ENCODE peak calls at places on chromosomes 3 and 15, in five cellular contexts. One of them, this sample, is unnamed.

GRCh38 chr3:27278391-27279055 is 90.7 kb downstream of the NEK10 start:
- DNase-seq in G401: no peak
- DNase-seq in ELF-1: no peak
- DNase-seq in body of pancreas: no peak
- DNase-seq in RKO: no peak
- DNase-seq in this sample: no peak

GRCh38 chr3:133425898-133426297 is 26.0 kb downstream of the BFSP2 start:
- DNase-seq in G401: no peak
- DNase-seq in ELF-1: no peak
- DNase-seq in body of pancreas: no peak
- DNase-seq in RKO: no peak
- DNase-seq in this sample: no peak

GRCh38 chr15:86021281-86022264 is 58.1 kb upstream of the AGBL1 start:
- DNase-seq in G401: no peak
- DNase-seq in ELF-1: no peak
- DNase-seq in body of pancreas: peak; percentile 3
- DNase-seq in RKO: no peak
- DNase-seq in this sample: no peak

GRCh38 chr3:120764206-120764605 is 21.7 kb downstream of the GTF2E1 start:
- DNase-seq in G401: no peak
- DNase-seq in ELF-1: peak; percentile 57
- DNase-seq in body of pancreas: no peak
- DNase-seq in RKO: no peak
- DNase-seq in this sample: no peak

GRCh38 chr3:169662215-169663070 is 1.1 kb downstream of the MECOM start:
- DNase-seq in G401: peak; percentile 14
- DNase-seq in ELF-1: peak; percentile 93
- DNase-seq in body of pancreas: peak; percentile 88
- DNase-seq in RKO: peak; percentile 85
- DNase-seq in this sample: peak; percentile 36

GRCh38 chr3:96548073-96548472 is 266.3 kb upstream of the EPHA6 start:
- DNase-seq in G401: no peak
- DNase-seq in ELF-1: no peak
- DNase-seq in body of pancreas: no peak
- DNase-seq in RKO: no peak
- DNase-seq in this sample: no peak

GRCh38 chr3:155411500-155412223 is 118.2 kb upstream of the STRIT1 start:
- DNase-seq in G401: no peak
- DNase-seq in ELF-1: no peak
- DNase-seq in body of pancreas: no peak
- DNase-seq in RKO: peak; percentile 37
- DNase-seq in this sample: peak; percentile 26

GRCh38 chr3:56839784-56840724 is 38.3 kb upstream of the ARHGEF3 start:
- DNase-seq in G401: no peak
- DNase-seq in ELF-1: peak; percentile 60
- DNase-seq in body of pancreas: no peak
- DNase-seq in RKO: peak; percentile 71
- DNase-seq in this sample: no peak

GRCh38 chr3:27228805-27229204 is 140.4 kb downstream of the NEK10 start:
- DNase-seq in G401: no peak
- DNase-seq in ELF-1: peak; percentile 30
- DNase-seq in body of pancreas: no peak
- DNase-seq in RKO: no peak
- DNase-seq in this sample: peak; percentile 41

GRCh38 chr15:45583731-45584639 is 3.2 kb upstream of the BLOC1S6 start:
- DNase-seq in G401: no peak
- DNase-seq in ELF-1: peak; percentile 11
- DNase-seq in body of pancreas: peak; percentile 30
- DNase-seq in RKO: no peak
- DNase-seq in this sample: no peak

GRCh38 chr3:188553569-188553968 is 399.6 kb downstream of the LPP start:
- DNase-seq in G401: no peak
- DNase-seq in ELF-1: no peak
- DNase-seq in body of pancreas: no peak
- DNase-seq in RKO: no peak
- DNase-seq in this sample: no peak

GRCh38 chr15:46280753-46281521 is 646.1 kb downstream of the SQOR start:
- DNase-seq in G401: peak; percentile 50
- DNase-seq in ELF-1: no peak
- DNase-seq in body of pancreas: peak; percentile 53
- DNase-seq in RKO: peak; percentile 37
- DNase-seq in this sample: peak; percentile 41

GRCh38 chr15:60272623-60273022 is 125.2 kb downstream of the ANXA2 start:
- DNase-seq in G401: no peak
- DNase-seq in ELF-1: peak; percentile 11
- DNase-seq in body of pancreas: no peak
- DNase-seq in RKO: no peak
- DNase-seq in this sample: no peak

GRCh38 chr3:62481972-62482371 is 108.6 kb upstream of the FEZF2 start:
- DNase-seq in G401: no peak
- DNase-seq in ELF-1: no peak
- DNase-seq in body of pancreas: no peak
- DNase-seq in RKO: no peak
- DNase-seq in this sample: no peak

GRCh38 chr3:150408232-150409124 is at the start of gene TSC22D2:
- DNase-seq in G401: peak; percentile 93
- DNase-seq in ELF-1: peak; percentile 97
- DNase-seq in body of pancreas: peak; percentile 91
- DNase-seq in RKO: peak; percentile 93
- DNase-seq in this sample: peak; percentile 93

GRCh38 chr3:13012228-13012691 is 61.0 kb downstream of the IQSEC1 start:
- DNase-seq in G401: no peak
- DNase-seq in ELF-1: no peak
- DNase-seq in body of pancreas: peak; percentile 86
- DNase-seq in RKO: no peak
- DNase-seq in this sample: no peak

GRCh38 chr15:31328425-31328998 is 1.9 kb downstream of the KLF13 start:
- DNase-seq in G401: peak; percentile 27
- DNase-seq in ELF-1: peak; percentile 51
- DNase-seq in body of pancreas: no peak
- DNase-seq in RKO: peak; percentile 35
- DNase-seq in this sample: no peak

GRCh38 chr3:184746131-184747120 is 34.6 kb upstream of the MAGEF1 start:
- DNase-seq in G401: no peak
- DNase-seq in ELF-1: no peak
- DNase-seq in body of pancreas: no peak
- DNase-seq in RKO: no peak
- DNase-seq in this sample: no peak

GRCh38 chr3:242986-243706 is 46.6 kb downstream of the CHL1 start:
- DNase-seq in G401: peak; percentile 79
- DNase-seq in ELF-1: no peak
- DNase-seq in body of pancreas: no peak
- DNase-seq in RKO: no peak
- DNase-seq in this sample: no peak

GRCh38 chr3:11522398-11522715 is 121.4 kb downstream of the VGLL4 start:
- DNase-seq in G401: no peak
- DNase-seq in ELF-1: no peak
- DNase-seq in body of pancreas: no peak
- DNase-seq in RKO: no peak
- DNase-seq in this sample: no peak

GRCh38 chr3:139797724-139798343 is 120.1 kb upstream of the NMNAT3 start:
- DNase-seq in G401: no peak
- DNase-seq in ELF-1: peak; percentile 57
- DNase-seq in body of pancreas: peak; percentile 15
- DNase-seq in RKO: peak; percentile 39
- DNase-seq in this sample: peak; percentile 16

GRCh38 chr3:138348950-138349739 is 766 bp downstream of the MRAS start:
- DNase-seq in G401: peak; percentile 65
- DNase-seq in ELF-1: peak; percentile 52
- DNase-seq in body of pancreas: no peak
- DNase-seq in RKO: peak; percentile 53
- DNase-seq in this sample: peak; percentile 26

GRCh38 chr15:35078221-35078915 is 6.7 kb downstream of the NANOGP8 start:
- DNase-seq in G401: peak; percentile 77
- DNase-seq in ELF-1: peak; percentile 29
- DNase-seq in body of pancreas: peak; percentile 42
- DNase-seq in RKO: peak; percentile 63
- DNase-seq in this sample: peak; percentile 59

GRCh38 chr3:61618871-61619270 is 57.5 kb downstream of the PTPRG start:
- DNase-seq in G401: no peak
- DNase-seq in ELF-1: no peak
- DNase-seq in body of pancreas: no peak
- DNase-seq in RKO: no peak
- DNase-seq in this sample: no peak

GRCh38 chr3:69378112-69378799 is 7.6 kb downstream of the FRMD4B start:
- DNase-seq in G401: no peak
- DNase-seq in ELF-1: no peak
- DNase-seq in body of pancreas: no peak
- DNase-seq in RKO: no peak
- DNase-seq in this sample: no peak

GRCh38 chr3:127443581-127444375 is 146.8 kb downstream of the TPRA1 start:
- DNase-seq in G401: no peak
- DNase-seq in ELF-1: no peak
- DNase-seq in body of pancreas: no peak
- DNase-seq in RKO: no peak
- DNase-seq in this sample: no peak

GRCh38 chr3:33926998-33927605 is 128.7 kb downstream of the PDCD6IP start:
- DNase-seq in G401: no peak
- DNase-seq in ELF-1: no peak
- DNase-seq in body of pancreas: no peak
- DNase-seq in RKO: no peak
- DNase-seq in this sample: no peak

GRCh38 chr15:51135276-51135675 is 40.6 kb upstream of the TNFAIP8L3 start:
- DNase-seq in G401: no peak
- DNase-seq in ELF-1: no peak
- DNase-seq in body of pancreas: no peak
- DNase-seq in RKO: no peak
- DNase-seq in this sample: no peak

This sample was measured in SK-MEL-5.